ENCODE peak calls at places on chromosomes 1 and 21, in nine cellular contexts. B is C1 segment of cervical spinal cord; S is fibroblast of gingiva; I is iris pigment epithelial cell; H is pulmonary artery endothelial cell; K is SW480; T is stimulated activated CD8-positive, alpha-beta memory T cell treated with anti-CD3 and anti-CD28 coated beads, Interleukin-2, amount 100 ng/mL, for 1 hour; W is astrocyte of the spinal cord; J is CD8-positive, alpha-beta memory T cell. X is an unnamed sample.
A peak's percentile ranks its signal among the peaks of the same experiment; 100 is the strongest.

GRCh38 chr1:43199093-43199726 is 27.1 kb downstream of the CFAP57 start:
- DNase-seq in B (no peak), S (no peak), I (no peak), H (no peak), K (no peak), T (no peak), W (no peak), J (no peak), X (no peak)

GRCh38 chr1:169508432-169509338 is 22.9 kb upstream of the SLC19A2 start:
- DNase-seq in B (no peak), S (peak; percentile 23), I (peak; percentile 40), H (no peak), K (no peak), T (no peak), W (no peak), J (no peak), X (no peak)

GRCh38 chr1:32759521-32759980 is 57.0 kb upstream of the SYNC start:
- DNase-seq in B (no peak), S (no peak), I (no peak), H (no peak), K (peak; percentile 52), T (no peak), W (no peak), J (no peak), X (no peak)

GRCh38 chr1:148372731-148373130 is 110.4 kb downstream of the PPIAL4G start:
- DNase-seq in B (no peak), S (no peak), I (peak; percentile 36), H (no peak), K (no peak), T (peak; percentile 22), W (peak; percentile 21), J (peak; percentile 62), X (peak; percentile 20)

GRCh38 chr1:184945034-184945433 is 29.3 kb downstream of the NIBAN1 start:
- DNase-seq in B (no peak), S (peak; percentile 42), I (peak; percentile 16), H (no peak), K (no peak), T (no peak), W (peak; percentile 42), J (no peak), X (no peak)

GRCh38 chr1:234874291-234875288 is 254.0 kb downstream of the TOMM20 start:
- DNase-seq in B (no peak), S (peak; percentile 41), I (no peak), H (no peak), K (no peak), T (no peak), W (no peak), J (no peak), X (no peak)

GRCh38 chr1:8448906-8449661 is 131.2 kb downstream of the SLC45A1 start:
- DNase-seq in B (no peak), S (peak; percentile 19), I (peak; percentile 60), H (no peak), K (peak; percentile 77), T (no peak), W (peak; percentile 42), J (no peak), X (no peak)

GRCh38 chr1:53498555-53499142 is 39.5 kb downstream of the DMRTB1 start:
- DNase-seq in B (no peak), S (peak; percentile 54), I (peak; percentile 43), H (no peak), K (no peak), T (no peak), W (peak; percentile 43), J (no peak), X (no peak)

GRCh38 chr1:154420961-154421924 is 16.1 kb downstream of the IL6R start:
- DNase-seq in B (no peak), S (no peak), I (no peak), H (no peak), K (no peak), T (no peak), W (no peak), J (no peak), X (no peak)

GRCh38 chr1:86970938-86971337 is 56.5 kb downstream of the HS2ST1 start:
- DNase-seq in B (no peak), S (no peak), I (no peak), H (no peak), K (no peak), T (no peak), W (no peak), J (no peak), X (no peak)

GRCh38 chr1:16386454-16387113 is 19.5 kb downstream of the SZRD1 start:
- DNase-seq in B (no peak), S (peak; percentile 96), I (peak; percentile 77), H (peak; percentile 43), K (no peak), T (no peak), W (peak; percentile 76), J (no peak), X (peak; percentile 62)

GRCh38 chr1:182635871-182636270 is 31.7 kb upstream of the RGS16 start:
- DNase-seq in B (no peak), S (no peak), I (no peak), H (no peak), K (no peak), T (no peak), W (no peak), J (no peak), X (no peak)

GRCh38 chr21:17612565-17613241 is at the start of gene BTG3:
- DNase-seq in B (peak; percentile 64), S (peak; percentile 83), I (peak; percentile 78), H (peak; percentile 36), K (peak; percentile 65), T (peak; percentile 70), W (peak; percentile 79), J (peak; percentile 83), X (peak; percentile 81)

GRCh38 chr1:119964673-119965363 is 68.5 kb upstream of the ADAM30 start:
- DNase-seq in B (no peak), S (peak; percentile 73), I (peak; percentile 49), H (no peak), K (no peak), T (no peak), W (peak; percentile 92), J (no peak), X (no peak)

GRCh38 chr1:156848461-156849150 is 10.3 kb downstream of the INSRR start:
- DNase-seq in B (no peak), S (no peak), I (no peak), H (no peak), K (no peak), T (peak; percentile 31), W (peak; percentile 20), J (peak; percentile 56), X (no peak)

GRCh38 chr1:162966608-162967007 is 102.6 kb upstream of the RGS4 start:
- DNase-seq in B (no peak), S (no peak), I (no peak), H (no peak), K (no peak), T (no peak), W (no peak), J (no peak), X (no peak)

GRCh38 chr1:180598333-180598979 is 33.4 kb upstream of the XPR1 start:
- DNase-seq in B (no peak), S (no peak), I (no peak), H (no peak), K (peak; percentile 52), T (no peak), W (no peak), J (no peak), X (no peak)

GRCh38 chr1:245332513-245332912 is 177.7 kb downstream of the KIF26B start:
- DNase-seq in B (no peak), S (no peak), I (no peak), H (no peak), K (no peak), T (no peak), W (no peak), J (no peak), X (no peak)

GRCh38 chr1:229509576-229509975 is 1.4 kb upstream of the NUP133 start:
- DNase-seq in B (no peak), S (no peak), I (peak; percentile 77), H (no peak), K (peak; percentile 75), T (no peak), W (peak; percentile 10), J (no peak), X (no peak)

GRCh38 chr1:940121-941026 is 16.7 kb downstream of the SAMD11 start:
- DNase-seq in B (no peak), S (peak; percentile 19), I (peak; percentile 80), H (no peak), K (no peak), T (no peak), W (peak; percentile 84), J (no peak), X (no peak)

GRCh38 chr21:10463156-10463555 is 58.2 kb upstream of the TPTE start:
- DNase-seq in B (no peak), S (no peak), I (no peak), H (no peak), K (no peak), T (no peak), W (no peak), J (no peak), X (no peak)

GRCh38 chr21:21688877-21689276 is 690.7 kb downstream of the NCAM2 start:
- DNase-seq in B (no peak), S (peak; percentile 59), I (peak; percentile 38), H (no peak), K (peak; percentile 21), T (no peak), W (peak; percentile 52), J (no peak), X (peak; percentile 5)

GRCh38 chr1:210260087-210260486 is 27.5 kb downstream of the SERTAD4 start:
- DNase-seq in B (no peak), S (no peak), I (no peak), H (no peak), K (no peak), T (no peak), W (no peak), J (no peak), X (no peak)

GRCh38 chr1:116411784-116412479 is 38.9 kb downstream of the ATP1A1 start:
- DNase-seq in B (no peak), S (peak; percentile 49), I (peak; percentile 48), H (no peak), K (peak; percentile 87), T (no peak), W (peak; percentile 44), J (no peak), X (no peak)

GRCh38 chr1:65459397-65459768 is 38.9 kb downstream of the LEPR start:
- DNase-seq in B (no peak), S (peak; percentile 52), I (peak; percentile 42), H (no peak), K (peak; percentile 21), T (no peak), W (peak; percentile 39), J (no peak), X (peak; percentile 23)

GRCh38 chr1:16068356-16069270 is 4.8 kb downstream of the FAM131C start:
- DNase-seq in B (peak; percentile 10), S (peak; percentile 18), I (peak; percentile 32), H (no peak), K (no peak), T (no peak), W (peak; percentile 11), J (no peak), X (peak; percentile 70)

GRCh38 chr1:215476541-215476940 is 90.6 kb upstream of the KCTD3 start:
- DNase-seq in B (no peak), S (no peak), I (peak; percentile 74), H (no peak), K (no peak), T (no peak), W (no peak), J (no peak), X (no peak)

GRCh38 chr1:205480349-205481278 is 23.9 kb upstream of the CDK18 start:
- DNase-seq in B (no peak), S (no peak), I (no peak), H (no peak), K (no peak), T (no peak), W (no peak), J (peak; percentile 85), X (no peak)

GRCh38 chr1:11757047-11757446 is 4.9 kb upstream of the C1orf167 start:
- DNase-seq in B (no peak), S (no peak), I (no peak), H (no peak), K (no peak), T (no peak), W (no peak), J (no peak), X (no peak)

GRCh38 chr1:163072658-163073057 is 3.5 kb downstream of the RGS4 start:
- DNase-seq in B (no peak), S (no peak), I (peak; percentile 56), H (peak; percentile 57), K (no peak), T (no peak), W (peak; percentile 50), J (no peak), X (no peak)

GRCh38 chr1:10615932-10616671 is 141.4 kb downstream of the PEX14 start:
- DNase-seq in B (no peak), S (no peak), I (no peak), H (no peak), K (no peak), T (no peak), W (no peak), J (no peak), X (no peak)

X was measured in H54.